ENCODE peak calls at places on chromosome 3, in four cellular contexts. O is stomach, S is left ventricle myocardium inferior, L is AG04450. G is an unnamed sample. For H3K9me3, the result is how much of the 10 kb centered on the place peaks cover.

GRCh38 chr3:8554725-8555621 is 53.4 kb downstream of the LMCD1 start:
- DNase-seq in O (no peak), S (peak), L (peak), G (no peak)

GRCh38 chr3:70550723-70551319 is 238.4 kb upstream of the MDFIC2 start:
- DNase-seq in O (peak), S (peak), L (no peak), G (peak)

GRCh38 chr3:51657234-51657633 is 13.8 kb upstream of the TEX264 start:
- DNase-seq in O (no peak), S (no peak), L (no peak), G (no peak)

GRCh38 chr3:184275961-184276910 is at the start of gene ECE2:
- DNase-seq in O (no peak), S (no peak), L (no peak), G (no peak)

GRCh38 chr3:101833446-101833974 is 15.8 kb upstream of the NFKBIZ start:
- DNase-seq in O (no peak), S (no peak), L (no peak), G (no peak)

GRCh38 chr3:8519774-8520448 is 18.3 kb downstream of the LMCD1 start:
- DNase-seq in O (no peak), S (no peak), L (no peak), G (no peak)

GRCh38 chr3:60414047-60414446 is 837.2 kb downstream of the FHIT start:
- DNase-seq in O (no peak), S (no peak), L (no peak), G (no peak)

GRCh38 chr3:155026999-155027591 is 53.0 kb upstream of the MME start:
- DNase-seq in O (no peak), S (no peak), L (no peak), G (peak)

GRCh38 chr3:52085883-52086282 is 29.5 kb upstream of the DUSP7 start:
- DNase-seq in O (no peak), S (no peak), L (no peak), G (no peak)

GRCh38 chr3:139283301-139283700 is 60.5 kb upstream of the MRPS22 start:
- DNase-seq in O (no peak), S (no peak), L (no peak), G (no peak)

GRCh38 chr3:169545606-169546005 is 117.9 kb downstream of the MECOM start:
- DNase-seq in O (no peak), S (no peak), L (no peak), G (no peak)

GRCh38 chr3:154904328-154904727 is 175.8 kb upstream of the MME start:
- DNase-seq in O (no peak), S (no peak), L (no peak), G (no peak)

GRCh38 chr3:117528688-117529087 is 819.1 kb downstream of the TUSC7 start:
- DNase-seq in O (no peak), S (no peak), L (no peak), G (no peak)

GRCh38 chr3:175149675-175150074 is 290.5 kb downstream of the NAALADL2 start:
- DNase-seq in O (peak), S (no peak), L (no peak), G (no peak)

GRCh38 chr3:72054976-72055375 is 270.0 kb upstream of the PROK2 start:
- DNase-seq in O (no peak), S (no peak), L (no peak), G (no peak)

GRCh38 chr3:24182756-24183155 is 237.7 kb downstream of the NR1D2 start:
- DNase-seq in O (no peak), S (no peak), L (no peak), G (no peak)

GRCh38 chr3:40340541-40341170 is 31.1 kb downstream of the EIF1B start:
- DNase-seq in O (no peak), S (no peak), L (no peak), G (no peak)

GRCh38 chr3:102791641-102792589 is 357.1 kb downstream of the ZPLD1 start:
- DNase-seq in O (no peak), S (no peak), L (no peak), G (no peak)

GRCh38 chr3:50620420-50620819 is 3.5 kb downstream of the MAPKAPK3 start:
- DNase-seq in O (no peak), S (no peak), L (no peak), G (no peak)

GRCh38 chr3:172585954-172586353 is 62.7 kb upstream of the TNFSF10 start:
- DNase-seq in O (no peak), S (no peak), L (no peak), G (no peak)

GRCh38 chr3:8443829-8444791 is 57.5 kb upstream of the LMCD1 start:
- DNase-seq in O (peak), S (peak), L (peak), G (peak)

GRCh38 chr3:185070491-185071335 is 82.1 kb downstream of the C3orf70 start:
- DNase-seq in O (no peak), S (no peak), L (no peak), G (no peak)

GRCh38 chr3:45937206-45938042 is 5.8 kb upstream of the CXCR6 start:
- DNase-seq in O (no peak), S (no peak), L (no peak), G (no peak)

GRCh38 chr3:78517932-78518331 is 1249.9 kb downstream of the ROBO1 start:
- DNase-seq in O (no peak), S (no peak), L (no peak), G (no peak)

GRCh38 chr3:10223676-10224639 is 24.3 kb upstream of the TATDN2 start:
- DNase-seq in O (peak), S (no peak), L (no peak), G (no peak)

GRCh38 chr3:195033531-195034091 is 237.3 kb downstream of the XXYLT1 start:
- DNase-seq in O (peak), S (no peak), L (no peak), G (no peak)

GRCh38 chr3:128198313-128198712 is 45.0 kb downstream of the EEFSEC start:
- DNase-seq in O (no peak), S (no peak), L (no peak), G (no peak)

GRCh38 chr3:50639055-50639494 is 22.1 kb downstream of the MAPKAPK3 start:
- DNase-seq in O (peak), S (no peak), L (peak), G (no peak)

GRCh38 chr3:100492059-100492809 is at the start of gene TMEM45A:
- DNase-seq in O (peak), S (peak), L (peak), G (peak)

GRCh38 chr3:137222736-137223135 is 265.0 kb downstream of the IL20RB start:
- DNase-seq in O (no peak), S (no peak), L (no peak), G (no peak)

GRCh38 chr3:108079043-108079442 is 11.8 kb downstream of the CD47 start:
- DNase-seq in O (no peak), S (no peak), L (no peak), G (no peak)

GRCh38 chr3:66423791-66424190 is 77.0 kb downstream of the LRIG1 start:
- DNase-seq in O (no peak), S (no peak), L (no peak), G (no peak)

GRCh38 chr3:160981217-160981938 is 123.8 kb downstream of the B3GALNT1 start:
- DNase-seq in O (no peak), S (no peak), L (no peak), G (peak)

GRCh38 chr3:36557021-36557707 is 176.9 kb downstream of the STAC start:
- DNase-seq in O (no peak), S (no peak), L (no peak), G (no peak)

GRCh38 chr3:20141841-20142240 is 44.2 kb downstream of the SGO1 start:
- DNase-seq in O (no peak), S (peak), L (no peak), G (peak)

GRCh38 chr3:72245183-72245811 is 460.3 kb upstream of the PROK2 start:
- DNase-seq in O (peak), S (peak), L (no peak), G (peak)

GRCh38 chr3:15800327-15800726 is 2.5 kb upstream of the ANKRD28 start:
- DNase-seq in O (no peak), S (no peak), L (no peak), G (no peak)
- H3K4me3 ChIP-seq in O (no peak), S (no peak), L (no peak), G (no peak)

GRCh38 chr3:54731697-54732445 is 196.0 kb downstream of the LRTM1 start:
- DNase-seq in O (no peak), S (no peak), L (no peak), G (no peak)
- H3K9me3 ChIP-seq in O (under half), S (under half), L (under half), G (under half)

DNA sequence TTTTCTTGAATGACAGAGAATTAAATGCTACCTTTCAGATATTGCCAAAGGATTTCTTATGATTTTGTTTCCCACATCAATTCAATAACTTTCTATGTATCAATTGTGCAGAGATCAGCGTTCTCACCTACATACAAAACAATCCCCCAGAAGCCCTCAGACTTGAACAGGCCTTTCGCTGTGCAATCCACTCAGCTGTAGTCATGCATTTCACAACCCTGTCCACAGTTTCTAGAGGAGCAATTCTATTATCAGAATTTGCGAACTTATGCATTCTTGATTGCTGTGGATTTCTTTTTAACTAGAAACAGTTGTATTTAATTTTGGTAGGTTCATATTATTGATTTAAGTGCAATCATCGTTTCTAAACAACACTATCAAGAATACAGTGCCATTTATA is 13.7 kb upstream of the ALCAM start:
- DNase-seq in O (no peak), S (no peak), L (no peak), G (no peak)
- H3K4me3 ChIP-seq in O (no peak), S (no peak), L (no peak), G (no peak)

DNA sequence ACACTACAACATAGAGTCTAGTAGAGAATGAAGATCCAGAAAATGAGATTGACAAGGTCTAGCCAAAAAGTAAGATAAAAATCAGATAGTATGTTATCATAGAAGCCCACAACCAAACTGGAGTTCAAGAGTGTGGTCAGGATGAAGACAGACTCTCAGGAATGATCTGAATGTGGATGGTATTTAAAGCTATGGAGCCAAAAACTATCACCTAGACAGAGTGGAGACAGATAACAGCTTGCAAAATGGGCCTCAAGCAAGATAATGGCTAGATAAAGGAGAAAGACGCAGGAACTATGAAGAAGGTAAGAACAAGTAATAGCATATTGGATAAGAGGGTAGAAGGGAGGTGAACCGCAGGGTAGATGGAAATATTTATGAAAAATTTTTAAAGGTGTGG is 35.4 kb downstream of the ZMAT3 start:
- DNase-seq in O (no peak), S (no peak), L (no peak), G (no peak)
- H3K9me3 ChIP-seq in O (under half), S (under half), L (under half), G (under half)

GRCh38 chr3:64491843-64492242 is 196.0 kb downstream of the ADAMTS9 start:
- DNase-seq in O (no peak), S (no peak), L (no peak), G (no peak)

GRCh38 chr3:64493149-64493548 is 194.7 kb downstream of the ADAMTS9 start:
- DNase-seq in O (no peak), S (no peak), L (no peak), G (no peak)

GRCh38 chr3:64489361-64490044 is 198.3 kb downstream of the ADAMTS9 start:
- DNase-seq in O (peak), S (no peak), L (no peak), G (no peak)

GRCh38 chr3:64490180-64490579 is 197.6 kb downstream of the ADAMTS9 start:
- DNase-seq in O (no peak), S (no peak), L (no peak), G (no peak)

DNA sequence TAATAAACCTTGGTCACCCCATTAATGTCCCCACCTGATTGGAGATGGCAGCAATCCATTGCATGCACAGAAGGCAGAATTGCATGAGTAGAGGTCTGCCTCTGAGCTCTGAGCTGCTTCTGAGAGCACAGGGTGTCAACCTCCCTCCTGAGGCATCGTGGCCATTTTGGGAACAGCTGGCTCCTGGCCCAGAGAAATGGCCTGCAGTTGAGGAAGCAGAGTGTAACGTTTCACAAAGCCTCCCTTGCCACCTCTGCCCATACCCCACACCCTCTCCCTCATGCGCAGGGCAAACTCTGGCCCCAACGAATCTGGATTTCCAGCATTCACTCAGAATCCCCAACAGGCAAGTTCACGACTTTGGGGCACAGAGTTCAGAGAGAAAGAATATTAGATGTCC is 198.9 kb downstream of the ADAMTS9 start:
- DNase-seq in O (no peak), S (no peak), L (no peak), G (no peak)
- H3K4me3 ChIP-seq in O (peak), S (peak), L (no peak), G (no peak)